ENCODE peak calls at places on chromosomes 13 and 19, in ten cellular contexts. W is tibial nerve, Y is mammary epithelial cell, O is uterus, R is lower leg skin, D is HFFc6, F is endothelial cell, U is upper lobe of right lung, T is astrocyte of the cerebellum, P is WTC11. N is an unnamed sample.
A peak's percentile ranks its signal among the peaks of the same experiment; 100 is the strongest.

GRCh38 chr19:45498411-45499195 is at the start of gene PPM1N:
- DNase-seq in T (no peak), O (no peak), U (peak; percentile 72), P (peak; percentile 80), F (peak; percentile 23), W (no peak), D (no peak), Y (no peak), R (peak; percentile 87), N (no peak)

GRCh38 chr19:6241680-6242079 is 38.1 kb downstream of the MLLT1 start:
- DNase-seq in U (peak; percentile 63), R (no peak), F (no peak), T (no peak), Y (no peak), W (peak; percentile 36), P (no peak), D (no peak), O (no peak), N (no peak)

GRCh38 chr19:29029271-29029670 is 183.7 kb downstream of the UQCRFS1 start:
- DNase-seq in U (no peak), P (peak; percentile 23), T (no peak), W (no peak), Y (no peak), R (no peak), D (no peak), O (no peak), F (no peak), N (no peak)

GRCh38 chr19:3250675-3251074 is 26.2 kb downstream of the CELF5 start:
- DNase-seq in U (no peak), F (no peak), O (no peak), P (peak; percentile 45), W (peak; percentile 14), Y (no peak), D (no peak), R (no peak), T (no peak), N (no peak)

GRCh38 chr19:11138659-11139526 is 16.7 kb downstream of the SPC24 start:
- DNase-seq in D (peak; percentile 87), Y (peak; percentile 57), T (no peak), U (peak; percentile 72), R (peak; percentile 95), P (peak; percentile 44), F (peak; percentile 47), O (peak; percentile 89), W (peak; percentile 50), N (no peak)

GRCh38 chr13:111011899-111012298 is 97.0 kb upstream of the ANKRD10 start:
- DNase-seq in P (no peak), R (no peak), U (no peak), O (no peak), Y (no peak), D (peak; percentile 21), T (no peak), W (no peak), F (no peak), N (no peak)

GRCh38 chr13:36531746-36532486 is 99.6 kb downstream of the CCNA1 start:
- DNase-seq in Y (peak; percentile 24), F (no peak), R (no peak), O (no peak), U (no peak), P (no peak), D (no peak), W (peak; percentile 16), T (no peak), N (no peak)

GRCh38 chr19:4379383-4380253 is 20.7 kb downstream of the SH3GL1 start:
- DNase-seq in W (no peak), O (peak; percentile 28), D (no peak), R (peak; percentile 89), F (no peak), P (no peak), Y (peak; percentile 99), T (no peak), U (peak; percentile 88), N (no peak)

GRCh38 chr13:79541426-79542049 is 60.6 kb downstream of the NDFIP2 start:
- DNase-seq in R (no peak), O (no peak), D (peak; percentile 75), P (no peak), Y (peak; percentile 42), F (peak; percentile 28), T (peak; percentile 68), U (no peak), W (peak; percentile 57), N (no peak)

GRCh38 chr19:19405919-19406877 is 723 bp downstream of the GATAD2A start:
- DNase-seq in T (peak; percentile 20), P (peak; percentile 70), R (peak; percentile 91), W (no peak), O (peak; percentile 43), U (peak; percentile 83), Y (peak; percentile 50), F (peak; percentile 65), D (peak; percentile 30), N (no peak)

GRCh38 chr13:41917641-41918040 is 43.3 kb downstream of the VWA8 start:
- DNase-seq in U (no peak), R (no peak), O (no peak), F (no peak), T (no peak), W (no peak), D (peak; percentile 60), Y (peak; percentile 65), P (no peak), N (no peak)

GRCh38 chr13:96821971-96822370 is 172.3 kb downstream of the OXGR1 start:
- DNase-seq in R (no peak), U (no peak), W (no peak), O (no peak), T (no peak), F (no peak), D (no peak), P (no peak), Y (no peak), N (no peak)

GRCh38 chr13:96821381-96821780 is 172.9 kb downstream of the OXGR1 start:
- DNase-seq in P (no peak), D (no peak), Y (peak; percentile 10), R (no peak), F (no peak), O (no peak), U (no peak), W (no peak), T (no peak), N (no peak)

GRCh38 chr13:96824110-96824509 is 170.2 kb downstream of the OXGR1 start:
- DNase-seq in O (no peak), R (no peak), T (no peak), W (no peak), Y (no peak), U (no peak), F (no peak), P (no peak), D (no peak), N (no peak)

GRCh38 chr13:96819375-96819774 is 174.9 kb downstream of the OXGR1 start:
- DNase-seq in T (no peak), W (no peak), P (no peak), R (no peak), U (no peak), Y (no peak), D (no peak), O (no peak), F (no peak), N (no peak)

GRCh38 chr13:96822900-96823299 is 171.4 kb downstream of the OXGR1 start:
- DNase-seq in P (peak; percentile 55), W (no peak), U (no peak), T (no peak), F (peak; percentile 44), O (no peak), R (no peak), D (no peak), Y (peak; percentile 21), N (peak; percentile 18)
- TF ChIP-seq CTCF in P (peak; percentile 25), W (no peak), U (peak; percentile 37), T (peak; percentile 42), F (peak; percentile 43), O (no peak), R (no peak), D (no peak), Y (peak; percentile 40), N (peak; percentile 74)

GRCh38 chr19:42629191-42629590 is 34.5 kb upstream of the CEACAM8 start:
- DNase-seq in P (no peak), O (no peak), R (no peak), W (no peak), U (no peak), F (no peak), D (no peak), T (no peak), Y (peak; percentile 21), N (no peak)

GRCh38 chr19:42635233-42635539 is 40.5 kb upstream of the CEACAM8 start:
- DNase-seq in R (no peak), Y (no peak), W (no peak), F (no peak), O (no peak), P (no peak), T (no peak), D (no peak), U (no peak), N (no peak)

GRCh38 chr19:42634409-42635232 is 39.9 kb upstream of the CEACAM8 start:
- DNase-seq in Y (peak; percentile 34), U (no peak), T (no peak), P (peak; percentile 64), F (peak; percentile 75), W (peak; percentile 22), D (peak; percentile 33), O (no peak), R (no peak), N (no peak)
- TF ChIP-seq CTCF in Y (peak; percentile 89), U (peak; percentile 59), T (peak; percentile 54), P (peak; percentile 52), F (peak; percentile 26), W (peak; percentile 22), D (peak; percentile 87), O (no peak), R (no peak), N (peak; percentile 94)

GRCh38 chr13:113968463-113969310 is 5.2 kb downstream of the C13orf46 start:
- DNase-seq in W (no peak), O (no peak), Y (no peak), R (no peak), D (no peak), U (peak; percentile 48), F (no peak), T (no peak), P (no peak), N (no peak)
- TF ChIP-seq CTCF in W (no peak), O (no peak), Y (no peak), R (no peak), D (peak; percentile 23), U (no peak), F (no peak), T (peak; percentile 19), P (no peak), N (peak; percentile 27)

GRCh38 chr19:53019684-53020083 is 6.0 kb downstream of the ERVV-1 start:
- DNase-seq in P (peak; percentile 89), T (no peak), R (peak; percentile 43), F (peak; percentile 34), U (no peak), Y (no peak), W (no peak), D (no peak), O (no peak), N (no peak)
- TF ChIP-seq CTCF in P (peak; percentile 18), T (no peak), R (no peak), F (no peak), U (no peak), Y (no peak), W (no peak), D (peak; percentile 22), O (no peak), N (no peak)